ENCODE peak calls at places on chromosomes 7 and 10, in four cellular contexts. F is astrocyte, A is coronary artery, Z is tibial nerve. Y is an unnamed sample.

GRCh38 chr7:18900236-18900635 is 217.2 kb downstream of the TWIST1 start:
- DNase-seq in F (no peak), A (no peak), Z (no peak), Y (no peak)

GRCh38 chr10:79415736-79416577 is 29.5 kb downstream of the ZCCHC24 start:
- DNase-seq in F (no peak), A (no peak), Z (no peak), Y (no peak)

GRCh38 chr7:79084423-79084822 is 369.0 kb downstream of the MAGI2 start:
- DNase-seq in F (no peak), A (no peak), Z (no peak), Y (no peak)

GRCh38 chr10:65112573-65112972 is 1591.4 kb downstream of the REEP3 start:
- DNase-seq in F (no peak), A (no peak), Z (no peak), Y (no peak)

GRCh38 chr10:43131256-43131655 is 7.0 kb upstream of the CSGALNACT2 start:
- DNase-seq in F (no peak), A (no peak), Z (peak), Y (no peak)

GRCh38 chr7:143205560-143206293 is 16.1 kb upstream of the TAS2R40 start:
- DNase-seq in F (peak), A (no peak), Z (peak), Y (peak)

GRCh38 chr10:52265131-52265926 is 48.8 kb upstream of the DKK1 start:
- DNase-seq in F (no peak), A (no peak), Z (no peak), Y (no peak)

GRCh38 chr10:131786756-131787605 is 113.8 kb upstream of the PPP2R2D start:
- DNase-seq in F (peak), A (peak), Z (peak), Y (no peak)

GRCh38 chr10:101780187-101780817 is 2.9 kb downstream of the NPM3 start:
- DNase-seq in F (no peak), A (peak), Z (no peak), Y (no peak)

GRCh38 chr7:1708640-1709249 is 38.7 kb downstream of the ELFN1 start:
- DNase-seq in F (no peak), A (peak), Z (no peak), Y (no peak)

GRCh38 chr7:80312139-80312661 is 177.6 kb downstream of the GNAI1 start:
- DNase-seq in F (peak), A (no peak), Z (no peak), Y (no peak)

GRCh38 chr10:44992070-44992731 is 8.5 kb upstream of the ZNF22 start:
- DNase-seq in F (no peak), A (peak), Z (peak), Y (no peak)

GRCh38 chr7:127119517-127119916 is 133.2 kb downstream of the GRM8 start:
- DNase-seq in F (no peak), A (no peak), Z (no peak), Y (no peak)

GRCh38 chr10:33195608-33196376 is 138.7 kb downstream of the NRP1 start:
- DNase-seq in F (peak), A (peak), Z (no peak), Y (no peak)

GRCh38 chr7:33909312-33909711 is 4.0 kb downstream of the BMPER start:
- DNase-seq in F (no peak), A (no peak), Z (no peak), Y (no peak)

GRCh38 chr10:15703167-15703880 is 16.4 kb downstream of the ITGA8 start:
- DNase-seq in F (no peak), A (no peak), Z (no peak), Y (no peak)

GRCh38 chr10:29728541-29729049 is 93.8 kb upstream of the SVIL start:
- DNase-seq in F (no peak), A (no peak), Z (no peak), Y (no peak)

GRCh38 chr7:118052330-118052729 is 131.6 kb upstream of the LSM8 start:
- DNase-seq in F (no peak), A (no peak), Z (no peak), Y (no peak)

GRCh38 chr7:25597881-25598456 is 369.7 kb upstream of the NPVF start:
- DNase-seq in F (no peak), A (no peak), Z (peak), Y (no peak)

GRCh38 chr10:11145498-11145855 is 127.8 kb downstream of the CELF2 start:
- DNase-seq in F (no peak), A (no peak), Z (no peak), Y (no peak)

GRCh38 chr7:50664461-50664922 is 99.3 kb upstream of the DDC start:
- DNase-seq in F (peak), A (no peak), Z (no peak), Y (no peak)

GRCh38 chr10:33715303-33715702 is 380.8 kb upstream of the NRP1 start:
- DNase-seq in F (no peak), A (no peak), Z (no peak), Y (no peak)

GRCh38 chr10:49611166-49611814 is 1.2 kb downstream of the SLC18A3 start:
- DNase-seq in F (no peak), A (peak), Z (no peak), Y (no peak)

GRCh38 chr7:12670071-12670729 is 17.2 kb upstream of the ARL4A start:
- DNase-seq in F (peak), A (no peak), Z (no peak), Y (no peak)

GRCh38 chr10:85682621-85683020 is 684.0 kb downstream of the GRID1 start:
- DNase-seq in F (no peak), A (no peak), Z (no peak), Y (no peak)

GRCh38 chr10:120507651-120508050 is 50.6 kb downstream of the PLPP4 start:
- DNase-seq in F (no peak), A (no peak), Z (no peak), Y (no peak)

GRCh38 chr7:66542528-66543373 is 85.9 kb upstream of the KCTD7 start:
- DNase-seq in F (no peak), A (no peak), Z (no peak), Y (no peak)

GRCh38 chr10:118925404-118925803 is 104.1 kb upstream of the NANOS1 start:
- DNase-seq in F (no peak), A (no peak), Z (no peak), Y (no peak)

GRCh38 chr10:46272863-46273415 is 13.9 kb upstream of the ANTXRL start:
- DNase-seq in F (no peak), A (peak), Z (no peak), Y (peak)

GRCh38 chr7:91265693-91266066 is 1.4 kb downstream of the FZD1 start:
- DNase-seq in F (peak), A (no peak), Z (no peak), Y (no peak)

GRCh38 chr7:55019329-55019690 is 493 bp downstream of the EGFR start:
- DNase-seq in F (no peak), A (peak), Z (peak), Y (no peak)

GRCh38 chr7:86644282-86645173 is 819 bp downstream of the GRM3 start:
- DNase-seq in F (no peak), A (no peak), Z (no peak), Y (no peak)

GRCh38 chr10:32149257-32149955 is 93.2 kb upstream of the KIF5B start:
- DNase-seq in F (peak), A (peak), Z (peak), Y (no peak)
- TF ChIP-seq CTCF in F (no peak), A (no peak), Z (no peak), Y (no peak)

DNA sequence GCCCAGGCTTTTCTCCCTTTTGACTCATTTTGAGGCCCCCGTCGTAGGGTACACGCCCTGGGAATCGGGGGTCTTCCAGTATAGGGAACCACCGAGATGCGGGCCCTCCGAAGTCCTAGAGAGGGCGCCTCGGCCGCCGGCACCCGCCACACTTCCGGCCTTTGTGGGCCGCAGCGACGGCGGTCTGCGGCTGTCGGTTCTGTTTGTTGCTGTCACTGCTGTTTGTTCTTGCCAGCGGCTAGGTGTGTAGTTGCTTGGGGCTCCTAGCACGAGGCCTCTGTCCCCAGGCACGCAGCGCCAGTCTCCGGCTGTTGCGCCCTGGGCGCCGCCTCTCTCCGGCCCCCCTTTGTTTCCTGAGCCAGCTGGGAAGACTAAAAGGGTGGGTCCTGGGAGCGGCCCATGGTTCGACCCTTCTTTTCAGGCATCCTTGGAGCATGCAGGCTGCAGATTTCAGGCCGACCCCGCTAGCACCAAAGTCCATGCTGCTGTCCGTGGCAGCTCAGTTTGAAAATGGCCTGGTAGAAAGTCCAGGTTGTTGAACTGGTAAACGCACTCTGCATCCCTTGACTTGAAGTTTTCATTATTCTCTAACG is 17.8 kb upstream of the ZKSCAN1 start:
- DNase-seq in F (no peak), A (no peak), Z (no peak), Y (peak)
- TF ChIP-seq CTCF in F (no peak), A (no peak), Z (peak), Y (no peak)

GRCh38 chr7:85018498-85018897 is 168.4 kb downstream of the SEMA3D start:
- DNase-seq in F (no peak), A (no peak), Z (no peak), Y (no peak)
- TF ChIP-seq CTCF in F (no peak), A (no peak), Z (no peak), Y (no peak)

DNA sequence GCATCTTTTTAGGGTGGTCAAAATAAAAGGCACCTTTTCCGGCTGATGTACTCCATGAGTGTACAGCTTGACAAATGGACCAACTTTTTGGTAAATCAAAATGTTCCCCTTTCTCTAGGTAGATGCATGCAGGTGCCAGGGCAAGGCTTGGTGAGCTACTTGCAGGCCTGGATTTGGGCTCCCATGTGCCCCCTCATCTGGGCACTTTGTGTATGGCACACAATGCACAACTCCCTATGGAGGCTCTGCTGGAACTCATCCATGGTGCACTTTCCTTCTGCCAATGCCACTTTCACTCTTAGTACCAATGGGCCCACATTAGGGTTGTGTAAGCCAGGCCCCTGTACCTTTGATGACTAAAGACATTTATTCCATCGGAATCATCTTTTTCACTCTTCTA is 300.8 kb downstream of the SDHAF3 start:
- DNase-seq in F (no peak), A (no peak), Z (no peak), Y (no peak)
- TF ChIP-seq CTCF in F (no peak), A (no peak), Z (no peak), Y (no peak)

GRCh38 chr7:35380739-35381224 is 126.9 kb upstream of the TBX20 start:
- DNase-seq in F (no peak), A (no peak), Z (no peak), Y (no peak)
- TF ChIP-seq CTCF in F (no peak), A (no peak), Z (no peak), Y (no peak)

GRCh38 chr7:23072043-23072442 is 33.5 kb upstream of the KLHL7 start:
- DNase-seq in F (no peak), A (no peak), Z (no peak), Y (no peak)
- TF ChIP-seq CTCF in F (peak), A (no peak), Z (peak), Y (no peak)

DNA sequence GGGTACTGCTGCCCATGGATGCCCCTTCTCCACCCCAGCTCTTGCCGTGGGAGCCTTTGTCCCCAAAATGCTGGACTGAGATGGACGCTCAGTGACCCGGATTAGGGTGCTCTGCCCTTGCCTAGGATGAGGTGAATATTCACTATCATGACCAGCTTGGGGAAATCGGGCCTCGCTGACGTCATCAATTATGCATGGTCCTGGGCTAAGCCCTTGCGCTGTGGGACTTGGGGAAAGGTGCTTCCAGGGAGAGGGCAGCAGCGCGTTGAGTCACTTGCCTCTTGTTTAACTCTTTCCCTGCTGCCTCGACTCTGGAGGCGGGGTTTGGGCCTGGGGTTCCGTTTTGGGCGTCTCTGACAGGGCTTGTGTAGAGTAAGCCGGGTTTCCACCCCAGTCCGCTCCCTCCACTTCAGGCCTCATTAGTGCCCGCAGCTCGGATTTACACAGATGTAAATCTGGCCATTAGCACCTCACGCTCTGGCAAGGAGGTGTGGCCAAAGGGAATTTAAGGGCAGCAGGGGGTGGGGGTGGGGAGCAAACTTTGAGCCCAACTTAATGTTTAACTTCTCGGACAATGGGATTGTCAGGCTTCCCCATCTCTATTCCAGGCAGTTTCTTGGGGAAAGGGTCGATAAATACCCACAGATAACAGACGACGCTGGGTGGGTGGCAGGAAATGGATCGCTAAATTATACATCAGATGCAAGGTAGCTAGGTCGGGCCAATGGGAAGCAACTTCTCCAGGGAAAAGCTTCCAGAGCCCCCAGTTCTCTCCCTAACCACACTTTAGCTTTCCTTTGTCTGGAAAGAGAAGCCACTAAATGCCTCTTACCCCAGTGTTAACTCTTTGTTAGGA is 51.3 kb upstream of the TCF7L2 start:
- DNase-seq in F (peak), A (no peak), Z (no peak), Y (no peak)
- TF ChIP-seq CTCF in F (no peak), A (no peak), Z (no peak), Y (no peak)

GRCh38 chr10:100438674-100439315 is 24.0 kb upstream of the WNT8B start:
- DNase-seq in F (no peak), A (no peak), Z (no peak), Y (no peak)

GRCh38 chr10:100433253-100434240 is 29.3 kb upstream of the WNT8B start:
- DNase-seq in F (peak), A (peak), Z (peak), Y (peak)

GRCh38 chr10:100436255-100436654 is 26.6 kb upstream of the WNT8B start:
- DNase-seq in F (no peak), A (no peak), Z (no peak), Y (no peak)
- TF ChIP-seq CTCF in F (no peak), A (no peak), Z (no peak), Y (no peak)